ENCODE peak calls at places on chromosomes 12 and 14, in five cellular contexts. One of them, this sample, is unnamed.
A peak's percentile ranks its signal among the peaks of the same experiment; 100 is the strongest.

GRCh38 chr12:1842905-1843640 is 22.7 kb downstream of the LRTM2 start:
- DNase-seq in cardiac muscle cell: no peak
- DNase-seq in A549: no peak
- DNase-seq in left ventricle myocardium inferior: no peak
- DNase-seq in prostate gland: no peak
- DNase-seq in this sample: peak; percentile 61

GRCh38 chr12:46523446-46523845 is 150.9 kb upstream of the SLC38A2 start:
- DNase-seq in cardiac muscle cell: no peak
- DNase-seq in A549: peak; percentile 53
- DNase-seq in left ventricle myocardium inferior: no peak
- DNase-seq in prostate gland: no peak
- DNase-seq in this sample: no peak

GRCh38 chr14:106605548-106606448 is 1079.4 kb downstream of the TMEM121 start:
- DNase-seq in cardiac muscle cell: no peak
- DNase-seq in A549: peak; percentile 24
- DNase-seq in left ventricle myocardium inferior: peak; percentile 18
- DNase-seq in prostate gland: no peak
- DNase-seq in this sample: no peak

GRCh38 chr12:29519585-29520182 is 22.2 kb upstream of the OVCH1 start:
- DNase-seq in cardiac muscle cell: peak; percentile 79
- DNase-seq in A549: peak; percentile 60
- DNase-seq in left ventricle myocardium inferior: no peak
- DNase-seq in prostate gland: peak; percentile 16
- DNase-seq in this sample: no peak

GRCh38 chr12:106487664-106488063 is 95.1 kb upstream of the RFX4 start:
- DNase-seq in cardiac muscle cell: no peak
- DNase-seq in A549: no peak
- DNase-seq in left ventricle myocardium inferior: no peak
- DNase-seq in prostate gland: no peak
- DNase-seq in this sample: no peak

GRCh38 chr14:76346391-76347160 is 29.4 kb upstream of the ESRRB start:
- DNase-seq in cardiac muscle cell: peak; percentile 4
- DNase-seq in A549: no peak
- DNase-seq in left ventricle myocardium inferior: no peak
- DNase-seq in prostate gland: no peak
- DNase-seq in this sample: no peak

GRCh38 chr12:102249073-102249854 is 51.6 kb upstream of the PMCH start:
- DNase-seq in cardiac muscle cell: no peak
- DNase-seq in A549: peak; percentile 44
- DNase-seq in left ventricle myocardium inferior: no peak
- DNase-seq in prostate gland: no peak
- DNase-seq in this sample: no peak

GRCh38 chr12:98997-99396 is 32.4 kb downstream of the IQSEC3 start:
- DNase-seq in cardiac muscle cell: no peak
- DNase-seq in A549: no peak
- DNase-seq in left ventricle myocardium inferior: no peak
- DNase-seq in prostate gland: no peak
- DNase-seq in this sample: no peak

GRCh38 chr14:97061198-97061597 is 264.0 kb downstream of the VRK1 start:
- DNase-seq in cardiac muscle cell: no peak
- DNase-seq in A549: no peak
- DNase-seq in left ventricle myocardium inferior: peak; percentile 19
- DNase-seq in prostate gland: no peak
- DNase-seq in this sample: no peak

GRCh38 chr12:4441355-4442330 is 4.0 kb downstream of the FGF6 start:
- DNase-seq in cardiac muscle cell: no peak
- DNase-seq in A549: no peak
- DNase-seq in left ventricle myocardium inferior: no peak
- DNase-seq in prostate gland: no peak
- DNase-seq in this sample: no peak

GRCh38 chr12:131827961-131828534 is at the start of gene MMP17:
- DNase-seq in cardiac muscle cell: peak; percentile 72
- DNase-seq in A549: peak; percentile 75
- DNase-seq in left ventricle myocardium inferior: peak; percentile 61
- DNase-seq in prostate gland: no peak
- DNase-seq in this sample: no peak

GRCh38 chr12:29534935-29535334 is 37.4 kb upstream of the OVCH1 start:
- DNase-seq in cardiac muscle cell: peak; percentile 71
- DNase-seq in A549: no peak
- DNase-seq in left ventricle myocardium inferior: no peak
- DNase-seq in prostate gland: no peak
- DNase-seq in this sample: no peak

GRCh38 chr14:67940476-67940875 is 120.9 kb downstream of the RAD51B start:
- DNase-seq in cardiac muscle cell: peak; percentile 83
- DNase-seq in A549: no peak
- DNase-seq in left ventricle myocardium inferior: no peak
- DNase-seq in prostate gland: peak; percentile 34
- DNase-seq in this sample: no peak

GRCh38 chr12:43079481-43079880 is 472.5 kb downstream of the ADAMTS20 start:
- DNase-seq in cardiac muscle cell: no peak
- DNase-seq in A549: no peak
- DNase-seq in left ventricle myocardium inferior: no peak
- DNase-seq in prostate gland: no peak
- DNase-seq in this sample: no peak

GRCh38 chr14:91113829-91114078 is at the start of gene DGLUCY:
- DNase-seq in cardiac muscle cell: peak; percentile 86
- DNase-seq in A549: peak; percentile 68
- DNase-seq in left ventricle myocardium inferior: peak; percentile 86
- DNase-seq in prostate gland: peak; percentile 71
- DNase-seq in this sample: no peak

GRCh38 chr14:33774161-33774560 is 176.7 kb downstream of the EGLN3 start:
- DNase-seq in cardiac muscle cell: no peak
- DNase-seq in A549: no peak
- DNase-seq in left ventricle myocardium inferior: no peak
- DNase-seq in prostate gland: no peak
- DNase-seq in this sample: no peak

GRCh38 chr12:34342048-34342447 is 319.8 kb downstream of the ALG10 start:
- DNase-seq in cardiac muscle cell: no peak
- DNase-seq in A549: no peak
- DNase-seq in left ventricle myocardium inferior: no peak
- DNase-seq in prostate gland: no peak
- DNase-seq in this sample: no peak

GRCh38 chr12:34343345-34343744 is 321.0 kb downstream of the ALG10 start:
- DNase-seq in cardiac muscle cell: no peak
- DNase-seq in A549: no peak
- DNase-seq in left ventricle myocardium inferior: no peak
- DNase-seq in prostate gland: no peak
- DNase-seq in this sample: no peak

GRCh38 chr12:34345801-34346200 is 323.5 kb downstream of the ALG10 start:
- DNase-seq in cardiac muscle cell: no peak
- DNase-seq in A549: no peak
- DNase-seq in left ventricle myocardium inferior: no peak
- DNase-seq in prostate gland: no peak
- DNase-seq in this sample: no peak

GRCh38 chr12:34344851-34345522 is 322.7 kb downstream of the ALG10 start:
- DNase-seq in cardiac muscle cell: no peak
- DNase-seq in A549: no peak
- DNase-seq in left ventricle myocardium inferior: no peak
- DNase-seq in prostate gland: no peak
- DNase-seq in this sample: no peak

DNA sequence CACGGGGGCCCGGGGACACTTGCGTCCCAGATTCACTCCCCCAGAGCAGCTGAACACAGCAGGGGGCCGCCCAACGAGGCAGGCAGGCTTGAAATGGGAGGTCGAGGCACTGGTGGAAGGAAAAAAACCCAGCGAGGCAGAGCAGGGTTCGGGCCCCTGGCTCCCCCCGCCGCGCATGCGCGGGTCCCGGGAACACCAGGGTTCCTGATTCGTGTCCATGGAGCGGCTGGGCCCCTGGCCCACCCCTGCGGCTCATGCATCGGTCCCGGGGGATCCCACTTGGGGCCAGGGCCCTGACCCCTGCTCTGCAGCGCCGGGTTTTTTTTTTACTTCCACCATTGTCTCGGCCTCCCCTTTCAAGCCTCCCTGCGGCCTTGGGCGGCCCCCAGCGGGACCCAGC is 321.5 kb downstream of the ALG10 start:
- DNase-seq in cardiac muscle cell: no peak
- DNase-seq in A549: no peak
- DNase-seq in left ventricle myocardium inferior: no peak
- DNase-seq in prostate gland: no peak
- DNase-seq in this sample: no peak
- H3K9me3 ChIP-seq in cardiac muscle cell: no peaks in the 10 kb centered on the region
- H3K9me3 ChIP-seq in A549: no peaks in the 10 kb centered on the region
- H3K9me3 ChIP-seq in left ventricle myocardium inferior: peaks cover 6% of the 10 kb centered on the region
- H3K9me3 ChIP-seq in prostate gland: no peaks in the 10 kb centered on the region
- H3K9me3 ChIP-seq in this sample: peaks cover 36% of the 10 kb centered on the region

DNA sequence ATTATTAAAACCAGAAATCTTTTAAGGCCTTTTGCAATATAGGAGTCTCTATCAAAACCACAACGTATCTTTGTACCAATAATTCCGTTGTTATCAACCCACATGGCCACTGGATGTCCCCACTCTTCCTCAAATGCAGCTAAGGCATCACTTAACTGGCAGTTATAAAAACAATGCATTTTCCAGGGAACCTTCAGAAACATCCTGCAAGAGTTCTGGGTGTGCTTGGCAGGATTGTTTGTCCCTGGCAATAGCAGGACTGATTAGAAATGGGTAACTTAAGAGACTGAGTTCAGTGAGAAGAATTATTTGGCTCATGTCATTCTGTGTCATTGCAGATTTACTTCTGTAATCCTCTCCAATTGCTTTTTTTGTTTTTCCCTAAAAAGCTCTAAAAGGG is 112.0 kb downstream of the SLC15A5 start:
- DNase-seq in cardiac muscle cell: peak; percentile 75
- DNase-seq in A549: peak; percentile 58
- DNase-seq in left ventricle myocardium inferior: no peak
- DNase-seq in prostate gland: peak; percentile 10
- DNase-seq in this sample: no peak
- TF ChIP-seq CTCF in cardiac muscle cell: peak; percentile 58
- TF ChIP-seq CTCF in A549: peak; percentile 73
- TF ChIP-seq CTCF in left ventricle myocardium inferior: peak; percentile 42
- TF ChIP-seq CTCF in prostate gland: peak; percentile 48
- TF ChIP-seq CTCF in this sample: no peak

GRCh38 chr12:12338528-12339168 is 11.4 kb downstream of the MANSC1 start:
- DNase-seq in cardiac muscle cell: peak; percentile 62
- DNase-seq in A549: no peak
- DNase-seq in left ventricle myocardium inferior: no peak
- DNase-seq in prostate gland: no peak
- DNase-seq in this sample: no peak
- H3K4me3 ChIP-seq in cardiac muscle cell: no peak overlapping the region
- H3K4me3 ChIP-seq in A549: no peak overlapping the region
- H3K4me3 ChIP-seq in left ventricle myocardium inferior: peak overlapping the region; percentile 22
- H3K4me3 ChIP-seq in prostate gland: no peak overlapping the region
- H3K4me3 ChIP-seq in this sample: no peak overlapping the region

GRCh38 chr14:99124482-99125104 is 147.4 kb downstream of the BCL11B start:
- DNase-seq in cardiac muscle cell: no peak
- DNase-seq in A549: peak; percentile 17
- DNase-seq in left ventricle myocardium inferior: no peak
- DNase-seq in prostate gland: no peak
- DNase-seq in this sample: no peak
- H3K9me3 ChIP-seq in cardiac muscle cell: no peaks in the 10 kb centered on the region
- H3K9me3 ChIP-seq in A549: no peaks in the 10 kb centered on the region
- H3K9me3 ChIP-seq in left ventricle myocardium inferior: no peaks in the 10 kb centered on the region
- H3K9me3 ChIP-seq in prostate gland: no peaks in the 10 kb centered on the region
- H3K9me3 ChIP-seq in this sample: no peaks in the 10 kb centered on the region

GRCh38 chr12:75820848-75821578 is 210.6 kb downstream of the PHLDA1 start:
- DNase-seq in cardiac muscle cell: peak; percentile 61
- DNase-seq in A549: peak; percentile 11
- DNase-seq in left ventricle myocardium inferior: peak; percentile 16
- DNase-seq in prostate gland: no peak
- DNase-seq in this sample: peak; percentile 71
- TF ChIP-seq CTCF in cardiac muscle cell: peak; percentile 9
- TF ChIP-seq CTCF in A549: no peak
- TF ChIP-seq CTCF in left ventricle myocardium inferior: no peak
- TF ChIP-seq CTCF in prostate gland: no peak
- TF ChIP-seq CTCF in this sample: no peak

GRCh38 chr12:121186826-121187225 is 23.1 kb upstream of the P2RX4 start:
- DNase-seq in cardiac muscle cell: no peak
- DNase-seq in A549: no peak
- DNase-seq in left ventricle myocardium inferior: no peak
- DNase-seq in prostate gland: no peak
- DNase-seq in this sample: no peak
- H3K4me3 ChIP-seq in cardiac muscle cell: no peak overlapping the region
- H3K4me3 ChIP-seq in A549: no peak overlapping the region
- H3K4me3 ChIP-seq in left ventricle myocardium inferior: no peak overlapping the region
- H3K4me3 ChIP-seq in prostate gland: no peak overlapping the region
- H3K4me3 ChIP-seq in this sample: no peak overlapping the region

DNA sequence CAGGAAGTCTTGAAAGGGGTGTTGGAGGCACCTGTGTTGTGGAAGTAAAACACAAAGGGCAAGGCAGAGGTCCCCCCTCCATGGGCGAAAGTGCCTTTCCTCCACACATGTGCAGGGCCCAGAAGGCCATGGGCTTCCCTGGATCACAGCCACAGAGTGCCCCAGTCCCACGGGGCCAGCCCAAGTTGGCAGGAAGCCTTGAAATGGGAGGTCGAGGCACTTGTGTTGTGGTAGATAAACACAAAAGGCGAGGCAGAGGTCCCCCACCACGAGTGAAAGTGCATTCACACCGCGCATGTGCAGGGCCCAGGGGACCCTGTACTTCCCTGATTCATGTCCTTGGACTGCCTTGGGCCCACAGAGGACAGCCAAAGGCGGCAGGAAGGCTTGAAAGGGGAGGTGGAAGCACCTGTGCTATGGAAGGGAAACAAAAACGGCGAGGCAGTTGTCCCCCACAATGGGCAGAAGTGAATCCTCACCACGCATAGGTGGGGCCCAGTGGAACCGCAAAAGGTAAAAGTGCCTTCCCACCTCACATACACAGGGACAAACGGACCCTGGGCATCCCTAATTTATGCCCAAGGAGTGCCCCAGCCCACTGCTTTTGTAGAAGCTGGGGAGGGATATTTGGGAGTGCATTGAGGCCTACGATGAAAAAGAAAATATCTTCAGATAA is 585.4 kb downstream of the ALG10 start:
- DNase-seq in cardiac muscle cell: no peak
- DNase-seq in A549: no peak
- DNase-seq in left ventricle myocardium inferior: no peak
- DNase-seq in prostate gland: no peak
- DNase-seq in this sample: peak; percentile 54
- H3K9me3 ChIP-seq in cardiac muscle cell: no peaks in the 10 kb centered on the region
- H3K9me3 ChIP-seq in A549: no peaks in the 10 kb centered on the region
- H3K9me3 ChIP-seq in left ventricle myocardium inferior: peaks cover 86% of the 10 kb centered on the region
- H3K9me3 ChIP-seq in prostate gland: no peaks in the 10 kb centered on the region
- H3K9me3 ChIP-seq in this sample: peaks cover 37% of the 10 kb centered on the region

GRCh38 chr14:89955418-89956293 is at the start of gene TDP1:
- DNase-seq in cardiac muscle cell: peak; percentile 97
- DNase-seq in A549: peak; percentile 92
- DNase-seq in left ventricle myocardium inferior: peak; percentile 96
- DNase-seq in prostate gland: peak; percentile 97
- DNase-seq in this sample: peak; percentile 97
- TF ChIP-seq CTCF in cardiac muscle cell: peak; percentile 15
- TF ChIP-seq CTCF in A549: no peak
- TF ChIP-seq CTCF in left ventricle myocardium inferior: peak; percentile 18
- TF ChIP-seq CTCF in prostate gland: peak; percentile 35
- TF ChIP-seq CTCF in this sample: no peak